ENCODE peak calls at places on chromosomes 3 and 15, in seven cellular contexts. One of them, this sample, is unnamed.

GRCh38 chr3:64988188-64988587 is 300.4 kb upstream of the ADAMTS9 start:
- DNase-seq in NCI-H1105: no peak
- DNase-seq in uterus: no peak
- DNase-seq in amniotic stem cell: no peak
- DNase-seq in activated CD8-positive, alpha-beta memory T cell treated with anti-CD3 and anti-CD28 coated beads for 1 hour: no peak
- DNase-seq in AG10803: no peak
- DNase-seq in fibroblast of the aortic adventitia: no peak
- DNase-seq in this sample: no peak

GRCh38 chr3:71456155-71456554 is 127.4 kb downstream of the FOXP1 start:
- DNase-seq in NCI-H1105: no peak
- DNase-seq in uterus: no peak
- DNase-seq in amniotic stem cell: no peak
- DNase-seq in activated CD8-positive, alpha-beta memory T cell treated with anti-CD3 and anti-CD28 coated beads for 1 hour: no peak
- DNase-seq in AG10803: peak; percentile 21
- DNase-seq in fibroblast of the aortic adventitia: peak; percentile 33
- DNase-seq in this sample: no peak

GRCh38 chr15:66251790-66252355 is 1.7 kb downstream of the MEGF11 start:
- DNase-seq in NCI-H1105: no peak
- DNase-seq in uterus: no peak
- DNase-seq in amniotic stem cell: no peak
- DNase-seq in activated CD8-positive, alpha-beta memory T cell treated with anti-CD3 and anti-CD28 coated beads for 1 hour: no peak
- DNase-seq in AG10803: no peak
- DNase-seq in fibroblast of the aortic adventitia: no peak
- DNase-seq in this sample: no peak

GRCh38 chr3:32181370-32181769 is 57.1 kb upstream of the CMTM8 start:
- DNase-seq in NCI-H1105: no peak
- DNase-seq in uterus: no peak
- DNase-seq in amniotic stem cell: no peak
- DNase-seq in activated CD8-positive, alpha-beta memory T cell treated with anti-CD3 and anti-CD28 coated beads for 1 hour: no peak
- DNase-seq in AG10803: no peak
- DNase-seq in fibroblast of the aortic adventitia: no peak
- DNase-seq in this sample: no peak

GRCh38 chr3:113698891-113699465 is 2.5 kb upstream of the USF3 start:
- DNase-seq in NCI-H1105: no peak
- DNase-seq in uterus: peak; percentile 22
- DNase-seq in amniotic stem cell: no peak
- DNase-seq in activated CD8-positive, alpha-beta memory T cell treated with anti-CD3 and anti-CD28 coated beads for 1 hour: no peak
- DNase-seq in AG10803: peak; percentile 8
- DNase-seq in fibroblast of the aortic adventitia: no peak
- DNase-seq in this sample: no peak

GRCh38 chr15:73524919-73525318 is 82.0 kb downstream of the REC114 start:
- DNase-seq in NCI-H1105: no peak
- DNase-seq in uterus: no peak
- DNase-seq in amniotic stem cell: no peak
- DNase-seq in activated CD8-positive, alpha-beta memory T cell treated with anti-CD3 and anti-CD28 coated beads for 1 hour: no peak
- DNase-seq in AG10803: no peak
- DNase-seq in fibroblast of the aortic adventitia: no peak
- DNase-seq in this sample: no peak

GRCh38 chr3:46395210-46395661 is 11.6 kb downstream of the CCR5AS start:
- DNase-seq in NCI-H1105: no peak
- DNase-seq in uterus: no peak
- DNase-seq in amniotic stem cell: no peak
- DNase-seq in activated CD8-positive, alpha-beta memory T cell treated with anti-CD3 and anti-CD28 coated beads for 1 hour: no peak
- DNase-seq in AG10803: no peak
- DNase-seq in fibroblast of the aortic adventitia: no peak
- DNase-seq in this sample: no peak

GRCh38 chr15:71506946-71507345 is 303.4 kb upstream of the NR2E3 start:
- DNase-seq in NCI-H1105: no peak
- DNase-seq in uterus: no peak
- DNase-seq in amniotic stem cell: no peak
- DNase-seq in activated CD8-positive, alpha-beta memory T cell treated with anti-CD3 and anti-CD28 coated beads for 1 hour: no peak
- DNase-seq in AG10803: no peak
- DNase-seq in fibroblast of the aortic adventitia: no peak
- DNase-seq in this sample: no peak

GRCh38 chr3:25783661-25784512 is 644 bp upstream of the NGLY1 start:
- DNase-seq in NCI-H1105: peak; percentile 30
- DNase-seq in uterus: peak; percentile 49
- DNase-seq in amniotic stem cell: peak; percentile 11
- DNase-seq in activated CD8-positive, alpha-beta memory T cell treated with anti-CD3 and anti-CD28 coated beads for 1 hour: no peak
- DNase-seq in AG10803: peak; percentile 25
- DNase-seq in fibroblast of the aortic adventitia: peak; percentile 21
- DNase-seq in this sample: no peak

GRCh38 chr3:120894285-120894684 is 13.7 kb upstream of the STXBP5L start:
- DNase-seq in NCI-H1105: no peak
- DNase-seq in uterus: peak; percentile 43
- DNase-seq in amniotic stem cell: no peak
- DNase-seq in activated CD8-positive, alpha-beta memory T cell treated with anti-CD3 and anti-CD28 coated beads for 1 hour: no peak
- DNase-seq in AG10803: peak; percentile 4
- DNase-seq in fibroblast of the aortic adventitia: peak; percentile 46
- DNase-seq in this sample: no peak